ENCODE peak calls at places on chromosomes 16 and 17, in ten cellular contexts. Y is adrenal gland; V is naive thymus-derived CD4-positive, alpha-beta T cell; Z is COR-L47; E is Caki2; O is uterus; C is HuH-7.5; G is NB4; D is cardiac septum; P is Peyer's patch. T is an unnamed sample.

GRCh38 chr16:35689764-35690163 is 2230.4 kb downstream of the TP53TG3F start:
- DNase-seq in Y (no peak), V (no peak), Z (no peak), E (no peak), O (no peak), C (no peak), G (no peak), D (no peak), P (no peak), T (no peak)

GRCh38 chr17:72376486-72377345 is 255.9 kb downstream of the SOX9 start:
- DNase-seq in Y (no peak), V (no peak), Z (no peak), E (no peak), O (no peak), C (no peak), G (no peak), D (no peak), P (no peak), T (no peak)

GRCh38 chr17:66799839-66800537 is 34.9 kb upstream of the CACNG5 start:
- DNase-seq in Y (no peak), V (no peak), Z (no peak), E (no peak), O (no peak), C (no peak), G (peak; percentile 27), D (no peak), P (no peak), T (no peak)

GRCh38 chr17:19018600-19018950 is 14.0 kb upstream of the FAM83G start:
- DNase-seq in Y (no peak), V (no peak), Z (no peak), E (no peak), O (no peak), C (no peak), G (no peak), D (peak; percentile 64), P (no peak), T (no peak)

GRCh38 chr17:7290166-7290565 is 4.3 kb downstream of the YBX2 start:
- DNase-seq in Y (no peak), V (no peak), Z (no peak), E (no peak), O (no peak), C (no peak), G (no peak), D (no peak), P (no peak), T (no peak)

GRCh38 chr17:60425626-60426025 is 3.3 kb downstream of the CHCT1 start:
- DNase-seq in Y (no peak), V (no peak), Z (no peak), E (no peak), O (no peak), C (no peak), G (no peak), D (no peak), P (no peak), T (no peak)

GRCh38 chr17:56292010-56292409 is 138.7 kb downstream of the ANKFN1 start:
- DNase-seq in Y (no peak), V (no peak), Z (no peak), E (no peak), O (no peak), C (no peak), G (no peak), D (no peak), P (no peak), T (no peak)

GRCh38 chr17:67058036-67058435 is 13.7 kb downstream of the CACNG1 start:
- DNase-seq in Y (no peak), V (no peak), Z (no peak), E (no peak), O (no peak), C (no peak), G (no peak), D (no peak), P (no peak), T (no peak)

T was measured in CD4-positive, alpha-beta memory T cell.